ENCODE peak calls at places on chromosomes 7 and 10, in five cellular contexts. U, Y, Q, J and K are unnamed samples.

GRCh38 chr10:28822719-28823464 is 145.6 kb downstream of the BAMBI start:
- DNase-seq in U (no peak), Y (no peak), Q (no peak), J (no peak), K (no peak)

GRCh38 chr7:142030294-142030693 is 34.6 kb downstream of the MGAM start:
- DNase-seq in U (no peak), Y (no peak), Q (no peak), J (no peak), K (peak; percentile 38)

GRCh38 chr7:18151419-18151818 is 123.8 kb upstream of the PRPS1L1 start:
- DNase-seq in U (no peak), Y (no peak), Q (no peak), J (no peak), K (no peak)

GRCh38 chr7:35366167-35367155 is 112.6 kb upstream of the TBX20 start:
- DNase-seq in U (no peak), Y (no peak), Q (no peak), J (no peak), K (no peak)

GRCh38 chr7:154409703-154410311 is 357.6 kb downstream of the DPP6 start:
- DNase-seq in U (no peak), Y (no peak), Q (peak; percentile 74), J (no peak), K (no peak)

GRCh38 chr10:71406878-71407277 is 10.2 kb downstream of the CDH23 start:
- DNase-seq in U (no peak), Y (no peak), Q (no peak), J (no peak), K (no peak)

GRCh38 chr10:88975377-88975720 is 15.2 kb upstream of the FAS start:
- DNase-seq in U (no peak), Y (no peak), Q (no peak), J (no peak), K (no peak)

GRCh38 chr7:103640031-103640779 is 194.2 kb upstream of the SLC26A5 start:
- DNase-seq in U (no peak), Y (no peak), Q (no peak), J (no peak), K (peak; percentile 3)

GRCh38 chr10:57844387-57844998 is 423.2 kb downstream of the IPMK start:
- DNase-seq in U (no peak), Y (no peak), Q (no peak), J (no peak), K (no peak)

GRCh38 chr10:130167707-130168106 is 31.5 kb downstream of the GLRX3 start:
- DNase-seq in U (no peak), Y (no peak), Q (no peak), J (no peak), K (no peak)

GRCh38 chr7:129742267-129742666 is 130.7 kb downstream of the NRF1 start:
- DNase-seq in U (no peak), Y (no peak), Q (no peak), J (no peak), K (no peak)

GRCh38 chr10:84478155-84478554 is 149.8 kb downstream of the CCSER2 start:
- DNase-seq in U (no peak), Y (no peak), Q (no peak), J (no peak), K (no peak)

GRCh38 chr7:90570373-90570959 is 25.7 kb upstream of the CDK14 start:
- DNase-seq in U (no peak), Y (no peak), Q (no peak), J (no peak), K (no peak)

GRCh38 chr10:30691601-30692015 is 62.1 kb upstream of the LYZL2 start:
- DNase-seq in U (peak; percentile 59), Y (no peak), Q (no peak), J (no peak), K (peak; percentile 86)

GRCh38 chr10:132847416-132847777 is 61.5 kb upstream of the NKX6-2 start:
- DNase-seq in U (no peak), Y (no peak), Q (no peak), J (no peak), K (peak; percentile 73)

GRCh38 chr10:688621-689426 is 644 bp downstream of the DIP2C start:
- DNase-seq in U (no peak), Y (no peak), Q (peak; percentile 36), J (peak; percentile 44), K (peak; percentile 95)

GRCh38 chr10:24556746-24557742 is 166.6 kb downstream of the ARHGAP21 start:
- DNase-seq in U (peak; percentile 59), Y (no peak), Q (peak; percentile 36), J (no peak), K (peak; percentile 80)

GRCh38 chr7:82319674-82320118 is 123.9 kb downstream of the CACNA2D1 start:
- DNase-seq in U (no peak), Y (peak; percentile 37), Q (no peak), J (peak; percentile 85), K (peak; percentile 2)

GRCh38 chr7:139730746-139731612 is 46.8 kb downstream of the HIPK2 start:
- DNase-seq in U (no peak), Y (no peak), Q (no peak), J (no peak), K (no peak)

GRCh38 chr7:35035511-35035921 is 1.8 kb downstream of the DPY19L1 start:
- DNase-seq in U (no peak), Y (no peak), Q (no peak), J (no peak), K (no peak)

GRCh38 chr10:88131561-88132139 is 268.2 kb downstream of the PTEN start:
- DNase-seq in U (no peak), Y (no peak), Q (no peak), J (peak; percentile 42), K (no peak)

GRCh38 chr7:116952640-116953371 is 495 bp upstream of the ST7 start:
- DNase-seq in U (no peak), Y (peak; percentile 83), Q (peak; percentile 14), J (peak; percentile 67), K (peak; percentile 11)

GRCh38 chr7:139737221-139738100 is 40.3 kb downstream of the HIPK2 start:
- DNase-seq in U (no peak), Y (no peak), Q (no peak), J (no peak), K (no peak)

GRCh38 chr10:42783181-42783549 is 570 bp downstream of the BMS1 start:
- DNase-seq in U (no peak), Y (no peak), Q (no peak), J (no peak), K (no peak)

GRCh38 chr10:22320591-22321155 is at the start of gene BMI1:
- DNase-seq in U (no peak), Y (peak; percentile 85), Q (peak; percentile 72), J (peak; percentile 84), K (peak; percentile 99)

GRCh38 chr7:44112231-44112996 is 8.3 kb downstream of the AEBP1 start:
- DNase-seq in U (no peak), Y (no peak), Q (no peak), J (no peak), K (peak; percentile 74)

GRCh38 chr7:42227523-42227922 is 9.5 kb downstream of the GLI3 start:
- DNase-seq in U (no peak), Y (no peak), Q (no peak), J (no peak), K (no peak)

GRCh38 chr7:121011401-121011800 is 22.9 kb downstream of the CPED1 start:
- DNase-seq in U (no peak), Y (no peak), Q (no peak), J (no peak), K (no peak)

GRCh38 chr7:55540226-55540858 is 32.0 kb downstream of the VOPP1 start:
- DNase-seq in U (no peak), Y (no peak), Q (no peak), J (no peak), K (no peak)

GRCh38 chr7:24718977-24719491 is 38.2 kb downstream of the GSDME start:
- DNase-seq in U (no peak), Y (no peak), Q (no peak), J (no peak), K (no peak)

GRCh38 chr7:99267530-99268360 is 4.9 kb upstream of the MYH16 start:
- DNase-seq in U (peak; percentile 46), Y (no peak), Q (no peak), J (no peak), K (peak; percentile 97)
- H3K4me3 ChIP-seq in U (no peak overlapping the region), Y (no peak overlapping the region), Q (no peak overlapping the region), J (no peak overlapping the region), K (no peak overlapping the region)

DNA sequence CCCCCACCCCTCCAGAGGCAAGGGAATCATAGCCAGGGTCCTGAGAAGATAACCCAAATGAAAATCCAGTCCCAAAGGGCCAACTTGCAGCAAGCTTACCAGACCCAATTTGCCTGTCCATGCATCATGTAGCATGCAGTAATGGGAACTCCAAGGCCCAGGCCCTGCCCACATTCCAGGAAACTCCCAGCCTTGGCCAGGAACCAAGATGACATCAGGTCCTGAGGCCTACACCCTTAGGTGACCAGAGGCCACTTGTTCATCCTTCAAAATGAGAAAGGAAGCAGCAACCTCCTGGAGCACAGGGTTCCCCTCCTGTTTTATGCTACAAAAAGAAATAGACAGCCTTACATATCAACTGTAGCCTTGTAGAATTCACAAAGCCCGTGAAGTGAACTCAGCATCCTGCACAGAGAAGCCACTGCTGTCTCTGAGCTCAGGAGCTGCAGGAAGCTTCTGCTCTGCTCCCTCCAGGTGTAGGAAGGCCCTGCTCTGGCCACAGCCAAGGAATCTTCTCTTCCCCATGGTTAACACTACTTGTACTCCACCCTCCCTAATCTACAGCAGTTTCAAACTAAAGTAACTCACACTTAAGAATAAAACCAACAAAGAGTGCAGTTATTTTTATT is 30.3 kb upstream of the GRB10 start:
- DNase-seq in U (no peak), Y (peak; percentile 66), Q (no peak), J (peak; percentile 66), K (peak; percentile 79)
- H3K4me3 ChIP-seq in U (no peak overlapping the region), Y (no peak overlapping the region), Q (no peak overlapping the region), J (no peak overlapping the region), K (no peak overlapping the region)

GRCh38 chr10:62048473-62048872 is 147.0 kb downstream of the ARID5B start:
- DNase-seq in U (no peak), Y (no peak), Q (no peak), J (no peak), K (no peak)
- H3K4me3 ChIP-seq in U (peak overlapping the region; percentile 67), Y (peak overlapping the region; percentile 53), Q (no peak overlapping the region), J (peak overlapping the region; percentile 83), K (peak overlapping the region; percentile 77)

GRCh38 chr7:45566386-45566785 is 7.8 kb upstream of the ADCY1 start:
- DNase-seq in U (no peak), Y (no peak), Q (no peak), J (no peak), K (no peak)

GRCh38 chr7:45563804-45564461 is 10.2 kb upstream of the ADCY1 start:
- DNase-seq in U (no peak), Y (no peak), Q (no peak), J (no peak), K (no peak)

GRCh38 chr7:45564886-45565455 is 9.2 kb upstream of the ADCY1 start:
- DNase-seq in U (no peak), Y (no peak), Q (no peak), J (no peak), K (no peak)

GRCh38 chr7:45563401-45563800 is 10.8 kb upstream of the ADCY1 start:
- DNase-seq in U (no peak), Y (no peak), Q (no peak), J (no peak), K (no peak)

DNA sequence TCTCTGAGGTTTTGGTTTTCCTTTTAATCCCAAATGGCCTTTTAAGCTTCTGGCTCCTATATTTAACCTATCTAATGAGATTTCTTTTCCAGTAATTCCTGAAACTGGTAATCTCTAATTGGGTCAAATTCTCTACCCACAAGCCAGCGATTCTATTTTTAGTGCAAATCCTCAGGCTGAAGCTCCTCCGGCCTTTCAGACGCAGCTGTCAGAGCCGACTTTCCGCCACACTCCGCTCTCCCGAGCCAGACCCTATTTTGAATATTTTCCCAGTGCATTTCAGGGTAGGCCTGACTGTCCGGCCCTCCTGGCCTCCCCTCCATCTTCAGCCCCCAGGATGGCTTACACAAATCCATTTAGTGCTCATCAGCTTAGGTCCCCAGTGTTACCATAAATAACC is 9.7 kb upstream of the ADCY1 start:
- DNase-seq in U (no peak), Y (no peak), Q (no peak), J (no peak), K (no peak)
- H3K4me3 ChIP-seq in U (no peak overlapping the region), Y (no peak overlapping the region), Q (no peak overlapping the region), J (peak overlapping the region; percentile 45), K (no peak overlapping the region)